ENCODE peak calls at places on chromosomes 12 and 14, in seven cellular contexts. One of them, this sample, is unnamed.

GRCh38 chr14:57486767-57487379 is 6.8 kb downstream of the CCDC198 start:
- DNase-seq in GM23338: peak; percentile 76
- DNase-seq in GM23248: peak; percentile 62
- DNase-seq in SK-N-SH: peak; percentile 25
- DNase-seq in uterus: no peak
- DNase-seq in PC-9: no peak
- DNase-seq in cardiac muscle cell: peak; percentile 58
- DNase-seq in this sample: peak; percentile 55

GRCh38 chr12:11812558-11813421 is 163.3 kb downstream of the ETV6 start:
- DNase-seq in GM23338: peak; percentile 70
- DNase-seq in GM23248: peak; percentile 52
- DNase-seq in SK-N-SH: peak; percentile 65
- DNase-seq in uterus: no peak
- DNase-seq in PC-9: no peak
- DNase-seq in cardiac muscle cell: peak; percentile 33
- DNase-seq in this sample: no peak

GRCh38 chr14:74671789-74672188 is 41.1 kb downstream of the AREL1 start:
- DNase-seq in GM23338: no peak
- DNase-seq in GM23248: peak; percentile 84
- DNase-seq in SK-N-SH: no peak
- DNase-seq in uterus: no peak
- DNase-seq in PC-9: no peak
- DNase-seq in cardiac muscle cell: no peak
- DNase-seq in this sample: no peak

GRCh38 chr12:563250-563781 is 99.9 kb downstream of the NINJ2 start:
- DNase-seq in GM23338: no peak
- DNase-seq in GM23248: no peak
- DNase-seq in SK-N-SH: no peak
- DNase-seq in uterus: no peak
- DNase-seq in PC-9: no peak
- DNase-seq in cardiac muscle cell: no peak
- DNase-seq in this sample: peak; percentile 49

GRCh38 chr14:99966912-99967311 is 98.3 kb upstream of the EVL start:
- DNase-seq in GM23338: no peak
- DNase-seq in GM23248: no peak
- DNase-seq in SK-N-SH: no peak
- DNase-seq in uterus: peak; percentile 74
- DNase-seq in PC-9: no peak
- DNase-seq in cardiac muscle cell: no peak
- DNase-seq in this sample: no peak

GRCh38 chr12:64030155-64030554 is 185.7 kb downstream of the SRGAP1 start:
- DNase-seq in GM23338: no peak
- DNase-seq in GM23248: no peak
- DNase-seq in SK-N-SH: no peak
- DNase-seq in uterus: no peak
- DNase-seq in PC-9: no peak
- DNase-seq in cardiac muscle cell: no peak
- DNase-seq in this sample: no peak

GRCh38 chr14:56248442-56248841 is 130.2 kb downstream of the PELI2 start:
- DNase-seq in GM23338: peak; percentile 50
- DNase-seq in GM23248: no peak
- DNase-seq in SK-N-SH: no peak
- DNase-seq in uterus: no peak
- DNase-seq in PC-9: no peak
- DNase-seq in cardiac muscle cell: no peak
- DNase-seq in this sample: no peak

GRCh38 chr14:42112108-42112507 is 505.4 kb downstream of the LRFN5 start:
- DNase-seq in GM23338: no peak
- DNase-seq in GM23248: peak; percentile 48
- DNase-seq in SK-N-SH: no peak
- DNase-seq in uterus: no peak
- DNase-seq in PC-9: no peak
- DNase-seq in cardiac muscle cell: no peak
- DNase-seq in this sample: no peak

GRCh38 chr14:59918824-59919581 is 941 bp upstream of the LRRC9 start:
- DNase-seq in GM23338: peak; percentile 43
- DNase-seq in GM23248: peak; percentile 60
- DNase-seq in SK-N-SH: peak; percentile 56
- DNase-seq in uterus: no peak
- DNase-seq in PC-9: no peak
- DNase-seq in cardiac muscle cell: peak; percentile 51
- DNase-seq in this sample: no peak

GRCh38 chr14:93113678-93114067 is 2.1 kb downstream of the ITPK1 start:
- DNase-seq in GM23338: peak; percentile 48
- DNase-seq in GM23248: no peak
- DNase-seq in SK-N-SH: no peak
- DNase-seq in uterus: no peak
- DNase-seq in PC-9: no peak
- DNase-seq in cardiac muscle cell: no peak
- DNase-seq in this sample: peak; percentile 52

GRCh38 chr14:92417759-92418158 is 94.8 kb downstream of the SLC24A4 start:
- DNase-seq in GM23338: no peak
- DNase-seq in GM23248: no peak
- DNase-seq in SK-N-SH: no peak
- DNase-seq in uterus: no peak
- DNase-seq in PC-9: no peak
- DNase-seq in cardiac muscle cell: no peak
- DNase-seq in this sample: no peak

GRCh38 chr12:132836803-132837331 is 8.2 kb upstream of the GOLGA3 start:
- DNase-seq in GM23338: no peak
- DNase-seq in GM23248: no peak
- DNase-seq in SK-N-SH: peak; percentile 31
- DNase-seq in uterus: no peak
- DNase-seq in PC-9: no peak
- DNase-seq in cardiac muscle cell: no peak
- DNase-seq in this sample: no peak

GRCh38 chr12:48197967-48198618 is 5.0 kb downstream of the OR10AD1 start:
- DNase-seq in GM23338: peak; percentile 99
- DNase-seq in GM23248: peak; percentile 98
- DNase-seq in SK-N-SH: peak; percentile 91
- DNase-seq in uterus: peak; percentile 96
- DNase-seq in PC-9: peak; percentile 89
- DNase-seq in cardiac muscle cell: peak; percentile 85
- DNase-seq in this sample: peak; percentile 98

GRCh38 chr14:39626589-39627576 is 194.7 kb upstream of the FBXO33 start:
- DNase-seq in GM23338: no peak
- DNase-seq in GM23248: no peak
- DNase-seq in SK-N-SH: no peak
- DNase-seq in uterus: no peak
- DNase-seq in PC-9: no peak
- DNase-seq in cardiac muscle cell: no peak
- DNase-seq in this sample: no peak

GRCh38 chr12:132724506-132725220 is 14.0 kb downstream of the PGAM5 start:
- DNase-seq in GM23338: no peak
- DNase-seq in GM23248: no peak
- DNase-seq in SK-N-SH: no peak
- DNase-seq in uterus: no peak
- DNase-seq in PC-9: no peak
- DNase-seq in cardiac muscle cell: no peak
- DNase-seq in this sample: no peak

GRCh38 chr12:49811136-49811535 is 17.1 kb downstream of the NCKAP5L start:
- DNase-seq in GM23338: peak; percentile 35
- DNase-seq in GM23248: no peak
- DNase-seq in SK-N-SH: no peak
- DNase-seq in uterus: no peak
- DNase-seq in PC-9: no peak
- DNase-seq in cardiac muscle cell: no peak
- DNase-seq in this sample: no peak

GRCh38 chr14:101567252-101567651 is 6.0 kb downstream of the DIO3 start:
- DNase-seq in GM23338: no peak
- DNase-seq in GM23248: no peak
- DNase-seq in SK-N-SH: no peak
- DNase-seq in uterus: no peak
- DNase-seq in PC-9: no peak
- DNase-seq in cardiac muscle cell: no peak
- DNase-seq in this sample: no peak

GRCh38 chr12:92056290-92056689 is 89.4 kb downstream of the BTG1 start:
- DNase-seq in GM23338: no peak
- DNase-seq in GM23248: no peak
- DNase-seq in SK-N-SH: no peak
- DNase-seq in uterus: no peak
- DNase-seq in PC-9: no peak
- DNase-seq in cardiac muscle cell: no peak
- DNase-seq in this sample: no peak

GRCh38 chr12:90102957-90103652 is 394.5 kb upstream of the ATP2B1 start:
- DNase-seq in GM23338: peak; percentile 67
- DNase-seq in GM23248: peak; percentile 67
- DNase-seq in SK-N-SH: peak; percentile 19
- DNase-seq in uterus: no peak
- DNase-seq in PC-9: peak; percentile 40
- DNase-seq in cardiac muscle cell: peak; percentile 50
- DNase-seq in this sample: peak; percentile 51

GRCh38 chr12:10374624-10375018 is 15.2 kb downstream of the KLRK1 start:
- DNase-seq in GM23338: no peak
- DNase-seq in GM23248: no peak
- DNase-seq in SK-N-SH: no peak
- DNase-seq in uterus: no peak
- DNase-seq in PC-9: no peak
- DNase-seq in cardiac muscle cell: no peak
- DNase-seq in this sample: no peak

GRCh38 chr14:24430682-24431568 is 1.2 kb downstream of the KHNYN start:
- DNase-seq in GM23338: peak; percentile 56
- DNase-seq in GM23248: peak; percentile 80
- DNase-seq in SK-N-SH: no peak
- DNase-seq in uterus: peak; percentile 18
- DNase-seq in PC-9: no peak
- DNase-seq in cardiac muscle cell: no peak
- DNase-seq in this sample: no peak

GRCh38 chr12:96534339-96534738 is 45.0 kb downstream of the CFAP54 start:
- DNase-seq in GM23338: no peak
- DNase-seq in GM23248: no peak
- DNase-seq in SK-N-SH: no peak
- DNase-seq in uterus: no peak
- DNase-seq in PC-9: no peak
- DNase-seq in cardiac muscle cell: no peak
- DNase-seq in this sample: no peak

GRCh38 chr12:19884081-19884480 is 444.8 kb downstream of the AEBP2 start:
- DNase-seq in GM23338: no peak
- DNase-seq in GM23248: no peak
- DNase-seq in SK-N-SH: no peak
- DNase-seq in uterus: no peak
- DNase-seq in PC-9: no peak
- DNase-seq in cardiac muscle cell: no peak
- DNase-seq in this sample: no peak

GRCh38 chr12:6716874-6717437 is 6.9 kb upstream of the COPS7A start:
- DNase-seq in GM23338: no peak
- DNase-seq in GM23248: no peak
- DNase-seq in SK-N-SH: no peak
- DNase-seq in uterus: no peak
- DNase-seq in PC-9: no peak
- DNase-seq in cardiac muscle cell: no peak
- DNase-seq in this sample: no peak

GRCh38 chr12:6715130-6715529 is 8.7 kb upstream of the COPS7A start:
- DNase-seq in GM23338: no peak
- DNase-seq in GM23248: no peak
- DNase-seq in SK-N-SH: no peak
- DNase-seq in uterus: no peak
- DNase-seq in PC-9: no peak
- DNase-seq in cardiac muscle cell: no peak
- DNase-seq in this sample: no peak
- H3K27me3 ChIP-seq in GM23338: no peaks in the 10 kb centered on the region
- H3K27me3 ChIP-seq in GM23248: no peaks in the 10 kb centered on the region
- H3K27me3 ChIP-seq in SK-N-SH: no peaks in the 10 kb centered on the region
- H3K27me3 ChIP-seq in uterus: no peaks in the 10 kb centered on the region
- H3K27me3 ChIP-seq in PC-9: no peaks in the 10 kb centered on the region
- H3K27me3 ChIP-seq in cardiac muscle cell: no peaks in the 10 kb centered on the region
- H3K27me3 ChIP-seq in this sample: no peaks in the 10 kb centered on the region

DNA sequence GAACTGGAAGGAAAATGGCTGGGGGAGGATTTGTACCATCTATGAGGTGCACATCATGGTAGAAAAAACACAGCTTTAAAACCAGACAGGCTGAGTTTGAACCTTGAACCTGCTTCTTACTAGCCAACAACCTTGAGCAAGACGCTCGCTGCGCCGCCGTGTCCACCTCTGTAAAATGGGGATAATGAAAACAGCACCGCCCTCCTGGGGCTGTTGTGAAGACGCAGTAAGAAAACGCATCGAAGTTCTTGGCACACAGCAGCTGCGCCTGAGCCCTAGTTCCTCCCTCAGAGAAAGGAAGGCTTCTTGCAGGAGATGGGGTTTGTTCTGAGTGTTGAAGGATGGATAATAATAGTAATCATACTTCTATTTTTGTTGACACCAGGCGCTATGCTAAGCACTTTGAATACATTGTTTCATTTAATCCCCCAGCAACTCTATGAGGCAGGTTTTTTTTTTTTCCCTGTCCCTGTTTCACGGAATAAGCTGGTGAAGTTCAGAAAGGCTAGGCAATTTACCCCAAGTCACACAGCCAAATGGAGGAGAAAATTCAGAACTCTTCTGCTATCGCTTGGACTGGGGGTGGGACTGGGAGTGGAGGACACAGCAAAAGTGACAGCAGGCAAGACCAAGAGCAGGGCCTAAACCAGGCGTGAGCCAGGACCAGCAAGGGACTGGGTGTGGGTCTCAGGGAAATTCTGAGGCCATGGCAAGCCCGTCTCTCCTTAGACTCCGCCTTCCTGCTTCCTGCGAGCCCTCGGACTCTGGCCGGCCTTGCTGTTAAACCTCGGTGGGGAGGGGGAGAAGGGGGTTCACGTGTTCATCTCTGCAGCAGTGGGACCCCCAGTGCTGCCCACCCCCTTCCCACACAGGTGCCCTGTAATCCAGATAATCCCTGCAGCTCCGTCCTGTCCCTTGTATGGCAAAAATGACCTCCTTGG is 97.5 kb downstream of the LRRC74A start:
- DNase-seq in GM23338: peak; percentile 71
- DNase-seq in GM23248: no peak
- DNase-seq in SK-N-SH: no peak
- DNase-seq in uterus: no peak
- DNase-seq in PC-9: no peak
- DNase-seq in cardiac muscle cell: no peak
- DNase-seq in this sample: no peak
- H3K4me3 ChIP-seq in GM23338: peak overlapping the region; percentile 48
- H3K4me3 ChIP-seq in GM23248: no peak overlapping the region
- H3K4me3 ChIP-seq in SK-N-SH: no peak overlapping the region
- H3K4me3 ChIP-seq in uterus: no peak overlapping the region
- H3K4me3 ChIP-seq in PC-9: no peak overlapping the region
- H3K4me3 ChIP-seq in cardiac muscle cell: no peak overlapping the region
- H3K4me3 ChIP-seq in this sample: no peak overlapping the region

DNA sequence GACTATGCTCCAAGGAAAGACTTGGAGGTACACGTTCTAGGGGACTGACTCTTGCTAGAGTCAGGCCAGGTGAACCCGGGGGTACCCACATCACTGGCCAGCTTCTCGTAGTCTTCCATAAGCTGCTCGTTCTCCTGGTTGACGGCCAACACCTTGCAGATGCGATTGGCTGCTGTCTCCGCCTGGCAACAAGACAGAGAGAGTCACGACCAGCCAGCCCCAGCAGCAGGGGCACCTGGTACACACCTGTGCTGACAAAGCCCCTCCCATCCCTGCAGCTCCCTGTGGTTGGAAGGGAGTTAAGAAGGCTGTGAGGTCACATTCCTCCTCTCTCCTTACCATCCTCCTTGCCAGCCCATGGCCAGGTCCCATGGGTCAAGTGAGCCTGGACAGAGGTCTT is 85.5 kb downstream of the ACTN1 start:
- DNase-seq in GM23338: no peak
- DNase-seq in GM23248: no peak
- DNase-seq in SK-N-SH: no peak
- DNase-seq in uterus: no peak
- DNase-seq in PC-9: no peak
- DNase-seq in cardiac muscle cell: no peak
- DNase-seq in this sample: no peak
- H3K36me3 ChIP-seq in GM23338: peaks cover 32% of the 10 kb centered on the region
- H3K36me3 ChIP-seq in GM23248: peaks cover 82% of the 10 kb centered on the region
- H3K36me3 ChIP-seq in SK-N-SH: peaks cover 73% of the 10 kb centered on the region
- H3K36me3 ChIP-seq in uterus: no peaks in the 10 kb centered on the region
- H3K36me3 ChIP-seq in PC-9: peaks cover 68% of the 10 kb centered on the region
- H3K36me3 ChIP-seq in cardiac muscle cell: peaks cover 32% of the 10 kb centered on the region
- H3K36me3 ChIP-seq in this sample: no peaks in the 10 kb centered on the region

GRCh38 chr12:80269953-80270552 is 170.7 kb downstream of the OTOGL start:
- DNase-seq in GM23338: peak; percentile 72
- DNase-seq in GM23248: peak; percentile 67
- DNase-seq in SK-N-SH: peak; percentile 10
- DNase-seq in uterus: no peak
- DNase-seq in PC-9: no peak
- DNase-seq in cardiac muscle cell: peak; percentile 74
- DNase-seq in this sample: peak; percentile 36
- H3K27me3 ChIP-seq in GM23338: no peaks in the 10 kb centered on the region
- H3K27me3 ChIP-seq in GM23248: no peaks in the 10 kb centered on the region
- H3K27me3 ChIP-seq in SK-N-SH: no peaks in the 10 kb centered on the region
- H3K27me3 ChIP-seq in uterus: no peaks in the 10 kb centered on the region
- H3K27me3 ChIP-seq in PC-9: no peaks in the 10 kb centered on the region
- H3K27me3 ChIP-seq in cardiac muscle cell: no peaks in the 10 kb centered on the region
- H3K27me3 ChIP-seq in this sample: no peaks in the 10 kb centered on the region